ENCODE peak calls at places on chromosomes 7 and 10, in ten cellular contexts. X is ELF-1; O is activated CD8-positive, alpha-beta memory T cell treated with anti-CD3 and anti-CD28 coated beads for 1 hour; D is DMS53; Y is Calu3; Z is cerebellum; A is ELR; R is AML-193; U is activated effector memory CD4-positive, alpha-beta T cell treated with anti-CD3 and anti-CD28 coated beads, Interleukin-2, amount 50 U/mL, for 16 hours; M is T-helper 2 cell. I is an unnamed sample.

GRCh38 chr7:92115821-92116220 is 18.5 kb downstream of the CYP51A1 start:
- DNase-seq in M (no peak), R (no peak), D (peak), A (no peak), X (no peak), Y (no peak), O (no peak), U (no peak), Z (peak), I (no peak)

GRCh38 chr7:82445226-82445625 is 1.6 kb upstream of the CACNA2D1 start:
- DNase-seq in X (no peak), M (no peak), U (no peak), O (no peak), Z (no peak), R (no peak), D (no peak), A (no peak), Y (no peak), I (no peak)

GRCh38 chr7:55538538-55538937 is 33.8 kb downstream of the VOPP1 start:
- DNase-seq in O (no peak), X (no peak), Z (no peak), D (no peak), M (no peak), A (peak), R (no peak), Y (no peak), U (no peak), I (no peak)

GRCh38 chr7:141975806-141976523 is 2.4 kb upstream of the TAS2R38 start:
- DNase-seq in U (peak), D (peak), O (peak), Z (peak), M (peak), A (peak), R (peak), X (peak), Y (peak), I (peak)

GRCh38 chr10:112071596-112072133 is 111.9 kb downstream of the GPAM start:
- DNase-seq in M (no peak), Y (no peak), X (no peak), U (no peak), R (no peak), D (no peak), A (peak), Z (no peak), O (no peak), I (no peak)

GRCh38 chr10:124294811-124295770 is 123.6 kb downstream of the OAT start:
- DNase-seq in Z (peak), R (no peak), D (no peak), M (no peak), X (no peak), Y (no peak), A (no peak), U (peak), O (no peak), I (no peak)

GRCh38 chr7:38224392-38224791 is 46.3 kb downstream of the STARD3NL start:
- DNase-seq in A (no peak), U (no peak), R (no peak), X (no peak), O (no peak), Z (no peak), M (no peak), D (no peak), Y (no peak), I (no peak)

GRCh38 chr10:132542086-132542775 is 4.6 kb downstream of the INPP5A start:
- DNase-seq in O (no peak), X (no peak), M (no peak), Z (no peak), Y (no peak), D (no peak), U (peak), R (peak), A (no peak), I (no peak)

GRCh38 chr10:3740157-3740871 is 44.7 kb downstream of the KLF6 start:
- DNase-seq in U (no peak), A (peak), Z (no peak), X (no peak), M (no peak), D (peak), O (no peak), R (peak), Y (no peak), I (no peak)

GRCh38 chr7:7051221-7051877 is 131.0 kb upstream of the C1GALT1 start:
- DNase-seq in R (peak), X (no peak), Z (no peak), M (no peak), A (no peak), Y (no peak), U (no peak), O (no peak), D (peak), I (peak)

GRCh38 chr7:151631149-151631967 is 111.7 kb upstream of the RHEB start:
- DNase-seq in Z (peak), M (no peak), Y (no peak), A (peak), U (no peak), X (peak), O (no peak), R (peak), D (peak), I (peak)